ENCODE peak calls at places on chromosomes 1 and 21, in ten cellular contexts. P is body of pancreas, X is K562, F is ovary, V is tibial nerve, I is A549, Q is heart left ventricle, H is IMR-90, J is upper lobe of left lung, W is uterus. Y is an unnamed sample.

GRCh38 chr1:63980706-63981407 is 207.0 kb downstream of the ROR1 start:
- DNase-seq in P (peak; percentile 68), X (no peak), F (no peak), V (no peak), I (no peak), Q (no peak), H (no peak), J (peak; percentile 28), W (no peak), Y (peak; percentile 36)

GRCh38 chr21:34802180-34802899 is 133.5 kb downstream of the CLIC6 start:
- DNase-seq in P (no peak), X (no peak), F (no peak), V (no peak), I (no peak), Q (no peak), H (no peak), J (no peak), W (no peak), Y (no peak)

GRCh38 chr1:240571782-240572181 is 40.2 kb downstream of the GREM2 start:
- DNase-seq in P (no peak), X (no peak), F (no peak), V (no peak), I (no peak), Q (no peak), H (no peak), J (no peak), W (no peak), Y (no peak)

GRCh38 chr1:31784356-31785019 is 20.3 kb upstream of the ADGRB2 start:
- DNase-seq in P (no peak), X (no peak), F (no peak), V (no peak), I (no peak), Q (no peak), H (no peak), J (no peak), W (peak; percentile 10), Y (no peak)

GRCh38 chr1:170556910-170557309 is 24.9 kb downstream of the GORAB start:
- DNase-seq in P (no peak), X (no peak), F (no peak), V (no peak), I (no peak), Q (no peak), H (peak; percentile 49), J (no peak), W (no peak), Y (no peak)

GRCh38 chr1:30778156-30778978 is 20.8 kb upstream of the LAPTM5 start:
- DNase-seq in P (peak; percentile 50), X (peak; percentile 99), F (no peak), V (no peak), I (peak; percentile 44), Q (no peak), H (peak; percentile 85), J (no peak), W (peak; percentile 52), Y (peak; percentile 59)

GRCh38 chr1:72530646-72531045 is 248.3 kb upstream of the NEGR1 start:
- DNase-seq in P (no peak), X (no peak), F (no peak), V (no peak), I (no peak), Q (no peak), H (no peak), J (no peak), W (no peak), Y (no peak)

GRCh38 chr1:167926486-167926997 is 9.9 kb upstream of the DCAF6 start:
- DNase-seq in P (no peak), X (no peak), F (no peak), V (no peak), I (peak; percentile 88), Q (no peak), H (no peak), J (no peak), W (no peak), Y (no peak)

GRCh38 chr1:183296782-183297181 is 110.7 kb downstream of the LAMC2 start:
- DNase-seq in P (no peak), X (no peak), F (no peak), V (no peak), I (no peak), Q (no peak), H (no peak), J (no peak), W (no peak), Y (no peak)

GRCh38 chr1:100036718-100037664 is 67.2 kb downstream of the SLC35A3 start:
- DNase-seq in P (no peak), X (no peak), F (no peak), V (no peak), I (no peak), Q (no peak), H (peak; percentile 58), J (peak; percentile 37), W (no peak), Y (no peak)

DNA sequence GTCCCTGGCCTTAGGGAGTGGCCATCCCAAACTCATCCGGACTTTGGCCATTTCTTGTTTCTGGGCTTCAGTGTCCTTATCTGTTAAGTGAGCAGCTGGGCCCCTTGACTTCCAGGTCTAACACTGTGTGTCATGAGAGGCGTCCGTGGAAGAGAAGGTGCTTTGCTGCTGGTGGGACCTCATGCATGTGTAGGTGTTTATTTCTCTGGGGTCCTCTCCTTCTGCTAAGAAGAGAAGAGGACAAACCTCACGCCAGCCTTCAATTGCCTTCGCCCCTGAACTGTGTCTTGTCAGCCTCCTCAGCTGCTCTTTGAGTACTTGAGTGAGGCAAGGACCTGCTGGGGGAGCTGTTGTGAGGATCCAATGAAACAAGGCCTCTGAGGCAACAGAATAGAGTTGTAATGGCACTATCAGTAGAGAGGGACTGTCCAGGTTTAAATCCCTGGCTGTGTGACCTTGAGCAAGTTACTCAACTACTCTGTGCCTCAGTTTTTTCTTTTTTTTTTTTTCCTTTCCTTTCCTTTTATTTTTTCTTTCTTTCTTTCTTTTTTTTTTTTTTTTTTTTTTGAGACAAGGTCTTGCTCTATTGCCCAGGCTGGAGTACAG is 72.4 kb downstream of the RUNX3 start:
- DNase-seq in P (no peak), X (no peak), F (no peak), V (no peak), I (peak; percentile 14), Q (no peak), H (no peak), J (no peak), W (no peak), Y (no peak)
- TF ChIP-seq CTCF in P (no peak), X (peak; percentile 11), F (no peak), V (no peak), I (no peak), Q (no peak), H (no peak), J (no peak), W (no peak), Y (no peak)

DNA sequence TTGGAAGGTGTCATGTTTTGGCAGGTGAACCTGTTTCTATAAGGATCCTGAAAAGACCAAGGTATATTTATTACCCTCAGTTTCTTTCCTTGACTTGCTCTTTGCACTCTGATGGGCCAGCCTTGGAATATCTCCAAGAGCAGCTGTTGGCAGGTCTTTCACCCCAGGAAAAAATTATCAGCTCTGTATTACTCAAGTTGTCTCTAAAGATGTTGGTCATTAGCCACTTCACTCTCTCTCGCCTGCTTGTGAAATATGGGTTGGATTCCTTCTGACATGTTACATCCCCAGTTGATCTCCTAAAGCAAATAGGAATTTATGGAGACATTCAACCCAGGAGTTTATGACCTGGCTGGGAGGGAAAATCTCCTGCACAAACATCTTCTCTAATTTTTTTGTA is 85.9 kb downstream of the KCNJ15 start:
- DNase-seq in P (no peak), X (no peak), F (no peak), V (no peak), I (peak; percentile 31), Q (no peak), H (no peak), J (no peak), W (no peak), Y (no peak)
- TF ChIP-seq POLR2A in P (no peak), X (no peak), F (no peak), V (no peak), I (no peak), Q (no peak), H (no peak), J (no peak), W (no peak), Y (no peak)

DNA sequence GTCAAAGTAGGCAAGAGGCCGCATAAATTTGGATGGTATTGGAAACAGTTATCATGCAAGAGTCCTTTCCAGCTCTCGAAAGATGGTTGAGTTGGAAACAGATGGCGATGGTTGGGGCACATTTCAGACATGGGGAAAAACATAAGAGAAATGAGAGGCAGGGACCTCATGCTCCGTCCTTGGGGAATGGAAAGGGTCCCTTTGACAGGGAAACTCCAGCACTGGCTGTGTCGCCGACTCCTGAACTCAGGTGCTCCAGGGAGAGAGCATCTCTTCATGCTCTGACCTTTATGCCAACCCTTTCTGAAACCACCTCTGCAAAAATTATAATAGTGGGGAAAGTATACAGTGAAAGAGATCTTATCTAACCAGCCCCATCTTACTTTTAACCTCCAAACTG is 36.8 kb upstream of the COL6A2 start:
- DNase-seq in P (no peak), X (no peak), F (peak; percentile 16), V (no peak), I (no peak), Q (no peak), H (no peak), J (no peak), W (no peak), Y (peak; percentile 62)
- H3K4me3 ChIP-seq in P (no peak overlapping the region), X (no peak overlapping the region), F (no peak overlapping the region), V (no peak overlapping the region), I (no peak overlapping the region), Q (no peak overlapping the region), H (no peak overlapping the region), J (no peak overlapping the region), W (no peak overlapping the region), Y (no peak overlapping the region)

GRCh38 chr1:158246650-158247049 is 7.6 kb upstream of the CD1A start:
- DNase-seq in P (no peak), X (no peak), F (no peak), V (no peak), I (no peak), Q (no peak), H (no peak), J (no peak), W (no peak), Y (no peak)
- TF ChIP-seq CTCF in P (no peak), X (no peak), F (no peak), V (no peak), I (no peak), Q (no peak), H (no peak), J (no peak), W (no peak), Y (no peak)

DNA sequence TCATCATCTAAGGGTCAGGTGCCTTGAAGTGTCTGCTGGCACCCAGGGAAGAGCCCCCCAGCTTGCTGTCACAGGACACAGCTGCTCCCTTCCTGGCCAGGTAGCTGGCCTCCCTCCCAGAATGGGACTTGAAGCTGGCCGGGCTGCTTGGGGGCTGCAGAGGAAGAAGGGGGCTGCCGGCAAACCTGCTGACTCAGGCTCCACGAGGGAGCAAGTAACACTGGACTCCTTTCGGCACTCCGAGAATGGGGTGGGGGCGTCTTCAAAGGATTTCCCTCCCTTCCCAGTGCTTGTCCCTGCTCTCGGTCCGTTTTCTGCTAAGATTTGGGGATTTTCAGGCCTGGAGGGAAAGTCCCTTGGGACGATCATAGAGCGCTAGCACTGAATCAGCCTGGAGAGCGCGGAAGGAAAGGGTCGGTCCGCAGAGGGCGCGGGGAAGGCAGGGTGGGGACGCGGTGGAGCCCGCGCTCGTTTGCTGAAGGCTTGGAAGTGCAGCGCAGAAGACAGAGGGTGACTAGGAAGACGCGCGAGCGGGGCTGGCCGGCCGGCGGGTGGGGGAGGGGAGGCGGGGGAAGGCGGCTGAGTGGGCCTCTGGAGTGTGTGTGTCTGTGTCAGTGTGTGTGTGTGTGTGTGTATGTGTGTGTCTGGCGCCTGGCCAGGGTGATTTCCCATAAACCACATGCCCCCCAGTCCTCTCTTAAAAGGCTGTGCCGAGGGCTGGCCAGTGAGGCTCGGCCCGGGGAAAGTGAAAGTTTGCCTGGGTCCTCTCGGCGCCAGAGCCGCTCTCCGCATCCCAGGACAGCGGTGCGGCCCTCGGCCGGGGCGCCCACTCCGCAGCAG is at the start of gene CSF1:
- DNase-seq in P (peak; percentile 80), X (peak; percentile 92), F (peak; percentile 91), V (peak; percentile 85), I (peak; percentile 78), Q (peak; percentile 88), H (peak; percentile 86), J (peak; percentile 77), W (peak; percentile 90), Y (peak; percentile 83)
- TF ChIP-seq POLR2A in P (peak; percentile 73), X (peak; percentile 60), F (peak; percentile 72), V (peak; percentile 27), I (no peak), Q (no peak), H (peak; percentile 84), J (no peak), W (peak; percentile 44), Y (peak; percentile 40)